ENCODE peak calls at places on chromosomes 12 and 14, in four cellular contexts. D is psoas muscle, E is EL, R is AG08395. V is an unnamed sample.

GRCh38 chr12:81450920-81451739 is 308.0 kb downstream of the PPFIA2 start:
- DNase-seq in R (peak), D (no peak), E (peak), V (peak)

GRCh38 chr12:32292175-32292574 is 107.2 kb upstream of the FGD4 start:
- DNase-seq in E (no peak), R (no peak), D (no peak), V (no peak)

GRCh38 chr12:51330186-51330585 is 6.2 kb upstream of the BIN2 start:
- DNase-seq in E (no peak), R (no peak), D (no peak), V (no peak)

GRCh38 chr12:91225316-91225715 is 42.7 kb upstream of the DCN start:
- DNase-seq in D (no peak), E (no peak), R (no peak), V (no peak)

GRCh38 chr12:125356111-125356510 is 290.9 kb downstream of the AACS start:
- DNase-seq in D (no peak), E (no peak), R (no peak), V (no peak)

GRCh38 chr12:109098142-109098652 is 800 bp downstream of the UNG start:
- DNase-seq in D (peak), R (peak), E (peak), V (peak)

GRCh38 chr12:96416033-96416790 is 16.0 kb upstream of the CDK17 start:
- DNase-seq in D (no peak), R (peak), E (peak), V (peak)

GRCh38 chr14:100072783-100073346 is 7.6 kb downstream of the EVL start:
- DNase-seq in E (no peak), D (no peak), R (no peak), V (no peak)

GRCh38 chr12:50024804-50025186 is 499 bp downstream of the RACGAP1 start:
- DNase-seq in R (no peak), E (peak), D (no peak), V (no peak)

GRCh38 chr12:52506858-52507715 is 13.1 kb downstream of the KRT5 start:
- DNase-seq in R (peak), E (peak), D (no peak), V (peak)

GRCh38 chr12:104201238-104202001 is 14.2 kb upstream of the TXNRD1 start:
- DNase-seq in R (peak), D (no peak), E (peak), V (peak)

GRCh38 chr12:69672195-69672594 is 26.9 kb downstream of the BEST3 start:
- DNase-seq in E (no peak), D (no peak), R (no peak), V (no peak)

GRCh38 chr14:101499080-101499479 is 62.2 kb upstream of the DIO3 start:
- DNase-seq in R (no peak), E (no peak), D (no peak), V (no peak)

GRCh38 chr12:39127401-39127800 is 222.0 kb upstream of the CPNE8 start:
- DNase-seq in R (peak), D (no peak), E (peak), V (no peak)

GRCh38 chr14:90795744-90796143 is 20.5 kb downstream of the TTC7B start:
- DNase-seq in E (peak), D (no peak), R (peak), V (peak)

GRCh38 chr14:102592969-102593840 is 756 bp downstream of the RCOR1 start:
- DNase-seq in R (peak), D (peak), E (peak), V (no peak)

GRCh38 chr12:39905152-39905551 is 200.7 kb downstream of the SLC2A13 start:
- DNase-seq in R (peak), E (no peak), D (peak), V (no peak)

GRCh38 chr12:124655317-124656213 is 88.2 kb upstream of the NCOR2 start:
- DNase-seq in D (peak), R (peak), E (peak), V (peak)

GRCh38 chr12:104435765-104436164 is 21.0 kb upstream of the CHST11 start:
- DNase-seq in E (no peak), R (no peak), D (no peak), V (no peak)

GRCh38 chr12:108653082-108653516 is 19.4 kb upstream of the SELPLG start:
- DNase-seq in D (no peak), E (no peak), R (no peak), V (no peak)

GRCh38 chr14:23105348-23105824 is 597 bp upstream of the CIROP start:
- DNase-seq in E (no peak), R (no peak), D (no peak), V (no peak)

GRCh38 chr12:65634626-65635331 is 189.5 kb upstream of the HMGA2 start:
- DNase-seq in E (peak), D (no peak), R (no peak), V (peak)

GRCh38 chr12:94174576-94174975 is 26.2 kb downstream of the PLXNC1 start:
- DNase-seq in R (no peak), E (no peak), D (no peak), V (no peak)

GRCh38 chr12:65776994-65777393 is 47.3 kb upstream of the HMGA2 start:
- DNase-seq in R (no peak), E (no peak), D (no peak), V (no peak)

GRCh38 chr12:6465467-6466183 is 4.9 kb downstream of the VAMP1 start:
- DNase-seq in D (no peak), E (peak), R (peak), V (peak)

GRCh38 chr14:104108570-104109060 is 23.1 kb downstream of the ASPG start:
- DNase-seq in E (no peak), R (no peak), D (peak), V (no peak)

GRCh38 chr12:47903927-47904646 is 707 bp downstream of the VDR start:
- DNase-seq in D (peak), E (peak), R (peak), V (peak)

GRCh38 chr14:93163570-93163969 is 21.1 kb downstream of the MOAP1 start:
- DNase-seq in E (no peak), R (no peak), D (no peak), V (no peak)